ENCODE peak calls at places on chromosomes 16 and 17, in five cellular contexts. One of them, this sample, is unnamed.

GRCh38 chr17:61815863-61816523 is 47.3 kb downstream of the BRIP1 start:
- DNase-seq in mesenchymal stem cell: no peak
- DNase-seq in H9: no peak
- DNase-seq in H1: no peak
- DNase-seq in trophoblast cell: no peak
- DNase-seq in this sample: no peak

GRCh38 chr17:81995463-81996231 is 18.2 kb downstream of the ASPSCR1 start:
- DNase-seq in mesenchymal stem cell: no peak
- DNase-seq in H9: peak
- DNase-seq in H1: no peak
- DNase-seq in trophoblast cell: no peak
- DNase-seq in this sample: no peak

GRCh38 chr16:23504453-23505179 is 5.7 kb downstream of the GGA2 start:
- DNase-seq in mesenchymal stem cell: peak
- DNase-seq in H9: peak
- DNase-seq in H1: no peak
- DNase-seq in trophoblast cell: peak
- DNase-seq in this sample: peak

GRCh38 chr17:64147110-64148016 is 17.4 kb upstream of the ERN1 start:
- DNase-seq in mesenchymal stem cell: peak
- DNase-seq in H9: no peak
- DNase-seq in H1: no peak
- DNase-seq in trophoblast cell: peak
- DNase-seq in this sample: no peak

GRCh38 chr16:2874032-2874431 is 9.0 kb upstream of the FLYWCH2 start:
- DNase-seq in mesenchymal stem cell: no peak
- DNase-seq in H9: no peak
- DNase-seq in H1: no peak
- DNase-seq in trophoblast cell: no peak
- DNase-seq in this sample: no peak

GRCh38 chr16:68636818-68637217 is 8.3 kb upstream of the CDH3 start:
- DNase-seq in mesenchymal stem cell: no peak
- DNase-seq in H9: no peak
- DNase-seq in H1: no peak
- DNase-seq in trophoblast cell: no peak
- DNase-seq in this sample: no peak

GRCh38 chr17:71926746-71927398 is 193.9 kb upstream of the SOX9 start:
- DNase-seq in mesenchymal stem cell: no peak
- DNase-seq in H9: no peak
- DNase-seq in H1: no peak
- DNase-seq in trophoblast cell: no peak
- DNase-seq in this sample: no peak

GRCh38 chr16:10625595-10626357 is 45.4 kb upstream of the EMP2 start:
- DNase-seq in mesenchymal stem cell: no peak
- DNase-seq in H9: no peak
- DNase-seq in H1: no peak
- DNase-seq in trophoblast cell: no peak
- DNase-seq in this sample: no peak

GRCh38 chr16:10938321-10938720 is 3.9 kb downstream of the DEXI start:
- DNase-seq in mesenchymal stem cell: no peak
- DNase-seq in H9: no peak
- DNase-seq in H1: no peak
- DNase-seq in trophoblast cell: no peak
- DNase-seq in this sample: no peak

GRCh38 chr17:35766903-35767510 is 6.3 kb downstream of the C17orf50 start:
- DNase-seq in mesenchymal stem cell: peak
- DNase-seq in H9: no peak
- DNase-seq in H1: no peak
- DNase-seq in trophoblast cell: no peak
- DNase-seq in this sample: no peak

GRCh38 chr17:20996724-20997615 is 45.8 kb downstream of the USP22 start:
- DNase-seq in mesenchymal stem cell: no peak
- DNase-seq in H9: peak
- DNase-seq in H1: no peak
- DNase-seq in trophoblast cell: no peak
- DNase-seq in this sample: no peak

GRCh38 chr16:67026570-67026969 is 2.4 kb upstream of the CBFB start:
- DNase-seq in mesenchymal stem cell: no peak
- DNase-seq in H9: no peak
- DNase-seq in H1: no peak
- DNase-seq in trophoblast cell: no peak
- DNase-seq in this sample: no peak

GRCh38 chr17:82414548-82415281 is 3.4 kb upstream of the HEXD start:
- DNase-seq in mesenchymal stem cell: peak
- DNase-seq in H9: peak
- DNase-seq in H1: peak
- DNase-seq in trophoblast cell: peak
- DNase-seq in this sample: peak

GRCh38 chr17:10052414-10052813 is 146.0 kb downstream of the GAS7 start:
- DNase-seq in mesenchymal stem cell: no peak
- DNase-seq in H9: no peak
- DNase-seq in H1: no peak
- DNase-seq in trophoblast cell: no peak
- DNase-seq in this sample: no peak

GRCh38 chr16:66306366-66307150 is 59.9 kb upstream of the CDH5 start:
- DNase-seq in mesenchymal stem cell: no peak
- DNase-seq in H9: no peak
- DNase-seq in H1: no peak
- DNase-seq in trophoblast cell: no peak
- DNase-seq in this sample: no peak

GRCh38 chr17:77385750-77386501 is 245.2 kb downstream of the SEC14L1 start:
- DNase-seq in mesenchymal stem cell: no peak
- DNase-seq in H9: no peak
- DNase-seq in H1: no peak
- DNase-seq in trophoblast cell: no peak
- DNase-seq in this sample: no peak

GRCh38 chr16:63171545-63171944 is 1135.3 kb upstream of the CDH8 start:
- DNase-seq in mesenchymal stem cell: no peak
- DNase-seq in H9: no peak
- DNase-seq in H1: no peak
- DNase-seq in trophoblast cell: no peak
- DNase-seq in this sample: no peak

GRCh38 chr16:63169100-63169499 is 1132.9 kb upstream of the CDH8 start:
- DNase-seq in mesenchymal stem cell: no peak
- DNase-seq in H9: no peak
- DNase-seq in H1: no peak
- DNase-seq in trophoblast cell: no peak
- DNase-seq in this sample: no peak

GRCh38 chr16:63174801-63175200 is 1138.6 kb upstream of the CDH8 start:
- DNase-seq in mesenchymal stem cell: no peak
- DNase-seq in H9: no peak
- DNase-seq in H1: no peak
- DNase-seq in trophoblast cell: no peak
- DNase-seq in this sample: no peak
- H2BK12ac ChIP-seq in mesenchymal stem cell: no peak
- H2BK12ac ChIP-seq in H9: no peak
- H2BK12ac ChIP-seq in H1: no peak
- H2BK12ac ChIP-seq in trophoblast cell: no peak
- H2BK12ac ChIP-seq in this sample: no peak

DNA sequence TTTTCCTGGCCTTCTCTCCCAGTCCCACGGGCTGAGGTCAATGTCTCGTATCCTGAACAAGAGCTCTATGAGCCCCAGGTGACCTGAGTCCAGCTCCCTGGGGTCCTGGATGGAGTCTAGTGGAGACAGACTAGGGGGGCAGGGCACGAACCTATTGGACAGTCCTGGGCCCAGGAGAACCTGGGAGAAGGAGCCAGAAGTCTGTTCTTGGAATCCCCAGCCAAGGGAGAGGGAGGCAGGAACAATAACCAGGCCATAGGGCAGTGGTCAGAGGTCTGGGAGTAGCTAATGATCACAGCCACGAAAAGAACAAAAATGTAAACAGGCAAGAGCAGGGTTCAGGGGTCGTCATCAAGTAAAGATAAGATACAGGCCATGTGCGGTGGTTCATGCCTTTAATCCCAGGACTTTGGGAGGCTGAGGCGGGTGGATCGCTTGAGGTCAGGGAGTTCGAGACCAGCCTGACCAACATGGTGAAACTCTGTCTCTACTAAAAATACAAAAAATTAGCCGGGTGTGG is 60.8 kb downstream of the COPRS start:
- DNase-seq in mesenchymal stem cell: no peak
- DNase-seq in H9: no peak
- DNase-seq in H1: no peak
- DNase-seq in trophoblast cell: no peak
- DNase-seq in this sample: no peak
- H4K8ac ChIP-seq in mesenchymal stem cell: no peak
- H4K8ac ChIP-seq in H9: no peak
- H4K8ac ChIP-seq in H1: no peak
- H4K8ac ChIP-seq in trophoblast cell: no peak
- H4K8ac ChIP-seq in this sample: no peak

GRCh38 chr17:6387442-6387841 is 47.5 kb downstream of the AIPL1 start:
- DNase-seq in mesenchymal stem cell: no peak
- DNase-seq in H9: no peak
- DNase-seq in H1: no peak
- DNase-seq in trophoblast cell: no peak
- DNase-seq in this sample: no peak

GRCh38 chr17:6381526-6382135 is 53.3 kb downstream of the AIPL1 start:
- DNase-seq in mesenchymal stem cell: peak
- DNase-seq in H9: no peak
- DNase-seq in H1: no peak
- DNase-seq in trophoblast cell: no peak
- DNase-seq in this sample: no peak

GRCh38 chr17:6387858-6388257 is 47.1 kb downstream of the AIPL1 start:
- DNase-seq in mesenchymal stem cell: no peak
- DNase-seq in H9: no peak
- DNase-seq in H1: no peak
- DNase-seq in trophoblast cell: no peak
- DNase-seq in this sample: no peak

GRCh38 chr17:6386041-6386630 is 48.8 kb downstream of the AIPL1 start:
- DNase-seq in mesenchymal stem cell: no peak
- DNase-seq in H9: no peak
- DNase-seq in H1: no peak
- DNase-seq in trophoblast cell: no peak
- DNase-seq in this sample: no peak

DNA sequence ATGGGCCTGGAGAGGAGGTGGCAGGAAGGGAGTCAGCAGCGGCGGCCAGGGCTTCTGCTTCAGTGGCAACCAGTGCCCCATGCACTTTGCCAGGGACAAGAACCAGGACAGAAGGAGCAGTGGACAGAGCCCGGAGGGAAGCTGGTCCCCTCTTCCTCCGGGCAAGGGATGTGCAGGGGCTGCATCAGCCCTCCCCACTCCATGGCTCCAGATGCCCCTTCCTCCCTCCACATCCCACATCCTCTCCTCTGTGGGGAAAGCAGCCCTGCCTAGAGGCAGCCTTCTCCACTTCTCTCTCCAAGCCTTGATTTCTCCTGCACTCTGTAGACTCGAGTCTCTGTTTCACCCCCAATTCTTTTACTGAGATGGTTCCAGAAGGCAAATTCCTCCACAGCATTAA is 50.4 kb downstream of the AIPL1 start:
- DNase-seq in mesenchymal stem cell: no peak
- DNase-seq in H9: no peak
- DNase-seq in H1: no peak
- DNase-seq in trophoblast cell: no peak
- DNase-seq in this sample: no peak
- H2BK12ac ChIP-seq in mesenchymal stem cell: no peak
- H2BK12ac ChIP-seq in H9: no peak
- H2BK12ac ChIP-seq in H1: no peak
- H2BK12ac ChIP-seq in trophoblast cell: no peak
- H2BK12ac ChIP-seq in this sample: no peak

DNA sequence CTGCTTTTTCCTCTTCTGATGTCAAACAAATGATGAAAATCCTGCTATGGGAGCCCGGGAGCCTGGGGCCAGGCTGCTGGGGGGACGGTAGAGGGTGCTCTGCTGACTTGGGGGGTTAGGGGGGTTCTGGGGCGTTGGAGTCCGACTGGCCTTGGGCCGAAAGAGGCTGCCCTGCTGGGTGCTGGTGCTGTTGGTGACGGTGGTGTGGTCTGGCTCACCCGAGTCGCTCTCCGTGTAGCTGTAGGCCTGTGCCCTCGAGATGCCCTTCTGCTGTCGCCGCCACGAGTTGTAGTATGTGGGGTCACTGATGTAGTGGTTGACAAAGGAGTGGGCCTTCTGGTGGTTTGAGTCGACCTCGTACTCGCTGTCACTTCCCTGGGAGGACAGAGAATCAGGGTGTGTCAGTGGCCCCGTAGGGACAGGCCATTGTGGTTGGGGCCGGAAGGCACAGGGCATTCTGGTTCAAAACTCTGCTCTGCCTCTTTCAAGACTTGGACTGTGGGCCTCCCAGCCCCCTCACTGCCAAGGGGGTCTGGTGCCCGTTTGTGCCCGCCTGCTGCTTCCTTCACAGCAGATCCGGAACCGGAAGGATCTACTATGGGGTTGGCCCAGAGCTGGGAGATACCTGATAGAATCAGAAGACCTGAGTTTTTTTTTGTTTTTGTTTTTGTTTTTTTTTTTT is 26.9 kb upstream of the CDC42EP4 start:
- DNase-seq in mesenchymal stem cell: no peak
- DNase-seq in H9: no peak
- DNase-seq in H1: no peak
- DNase-seq in trophoblast cell: no peak
- DNase-seq in this sample: no peak
- H4K8ac ChIP-seq in mesenchymal stem cell: peak
- H4K8ac ChIP-seq in H9: no peak
- H4K8ac ChIP-seq in H1: no peak
- H4K8ac ChIP-seq in trophoblast cell: no peak
- H4K8ac ChIP-seq in this sample: no peak

GRCh38 chr17:65783845-65784334 is 222.4 kb upstream of the AXIN2 start:
- DNase-seq in mesenchymal stem cell: peak
- DNase-seq in H9: no peak
- DNase-seq in H1: no peak
- DNase-seq in trophoblast cell: peak
- DNase-seq in this sample: no peak
- H2BK12ac ChIP-seq in mesenchymal stem cell: no peak
- H2BK12ac ChIP-seq in H9: no peak
- H2BK12ac ChIP-seq in H1: no peak
- H2BK12ac ChIP-seq in trophoblast cell: no peak
- H2BK12ac ChIP-seq in this sample: no peak

GRCh38 chr16:78075800-78076199 is 23.7 kb upstream of the WWOX start:
- DNase-seq in mesenchymal stem cell: no peak
- DNase-seq in H9: no peak
- DNase-seq in H1: no peak
- DNase-seq in trophoblast cell: no peak
- DNase-seq in this sample: no peak

GRCh38 chr16:78081341-78081740 is 18.1 kb upstream of the WWOX start:
- DNase-seq in mesenchymal stem cell: no peak
- DNase-seq in H9: no peak
- DNase-seq in H1: no peak
- DNase-seq in trophoblast cell: no peak
- DNase-seq in this sample: no peak
- H4K8ac ChIP-seq in mesenchymal stem cell: no peak
- H4K8ac ChIP-seq in H9: no peak
- H4K8ac ChIP-seq in H1: no peak
- H4K8ac ChIP-seq in trophoblast cell: no peak
- H4K8ac ChIP-seq in this sample: no peak

GRCh38 chr17:6492892-6493674 is 48.8 kb downstream of the PIMREG start:
- DNase-seq in mesenchymal stem cell: no peak
- DNase-seq in H9: peak
- DNase-seq in H1: no peak
- DNase-seq in trophoblast cell: no peak
- DNase-seq in this sample: no peak
- H2BK12ac ChIP-seq in mesenchymal stem cell: no peak
- H2BK12ac ChIP-seq in H9: no peak
- H2BK12ac ChIP-seq in H1: peak
- H2BK12ac ChIP-seq in trophoblast cell: no peak
- H2BK12ac ChIP-seq in this sample: peak

This sample was measured in neuronal stem cell.